ENCODE peak calls at places on chromosomes 1 and 21, in ten cellular contexts. L is cardiac muscle cell, J is A549, E is progenitor cell of endocrine pancreas, N is WTC11, Q is PC-3, I is IMR-90, Z is right lobe of liver, W is neural progenitor cell, D is NB4. U is an unnamed sample.

GRCh38 chr1:154988053-154988954 is 5.1 kb upstream of the LENEP start:
- DNase-seq in N (no peak), Z (no peak), J (no peak), E (no peak), I (no peak), L (no peak), Q (no peak), W (no peak), D (peak), U (no peak)

GRCh38 chr1:9196129-9197040 is 38.2 kb upstream of the H6PD start:
- DNase-seq in J (peak), Z (peak), Q (peak), I (peak), L (peak), N (peak), D (peak), W (peak), E (peak), U (no peak)

GRCh38 chr1:52976183-52977035 is 49.3 kb downstream of the SCP2 start:
- DNase-seq in Q (no peak), L (no peak), N (peak), Z (no peak), D (peak), E (no peak), I (no peak), W (peak), J (no peak), U (no peak)

GRCh38 chr1:229340496-229340895 is 2.4 kb downstream of the CCSAP start:
- DNase-seq in E (no peak), L (no peak), W (peak), I (no peak), Z (no peak), D (no peak), N (no peak), J (no peak), Q (no peak), U (no peak)

GRCh38 chr1:211811126-211811525 is 19.4 kb downstream of the LPGAT1 start:
- DNase-seq in Z (no peak), L (no peak), J (no peak), Q (no peak), N (no peak), W (no peak), I (no peak), E (no peak), D (no peak), U (no peak)

GRCh38 chr1:36570016-36570415 is 87.3 kb upstream of the CSF3R start:
- DNase-seq in J (no peak), D (no peak), W (no peak), N (no peak), E (no peak), L (no peak), I (no peak), Q (no peak), Z (no peak), U (no peak)

GRCh38 chr1:96559707-96560588 is 161.6 kb upstream of the PTBP2 start:
- DNase-seq in N (no peak), L (peak), W (no peak), E (no peak), Q (peak), I (peak), J (peak), Z (peak), D (peak), U (no peak)

GRCh38 chr1:17136145-17136544 is 16.9 kb upstream of the PADI2 start:
- DNase-seq in I (no peak), N (no peak), Z (no peak), L (no peak), E (no peak), J (no peak), D (no peak), W (no peak), Q (no peak), U (no peak)

GRCh38 chr21:15604424-15604823 is 125.4 kb upstream of the USP25 start:
- DNase-seq in J (peak), Z (no peak), L (peak), N (no peak), D (no peak), I (peak), E (no peak), W (no peak), Q (peak), U (no peak)

GRCh38 chr1:60374537-60374936 is 301.0 kb upstream of the C1orf87 start:
- DNase-seq in I (no peak), D (no peak), W (no peak), Q (no peak), J (no peak), L (no peak), E (no peak), Z (no peak), N (no peak), U (no peak)

GRCh38 chr1:51794260-51794659 is 84.3 kb downstream of the NRDC start:
- DNase-seq in L (no peak), J (no peak), Z (peak), Q (no peak), W (no peak), N (no peak), E (no peak), D (no peak), I (no peak), U (no peak)

GRCh38 chr1:113872219-113872934 is 865 bp upstream of the PTPN22 start:
- DNase-seq in E (no peak), D (peak), L (peak), Z (no peak), J (no peak), I (no peak), W (no peak), N (no peak), Q (no peak), U (no peak)

GRCh38 chr1:203176744-203177460 is 1.3 kb upstream of the MYBPH start:
- DNase-seq in Q (no peak), W (no peak), N (no peak), I (no peak), L (no peak), J (no peak), Z (no peak), D (no peak), E (no peak), U (no peak)

GRCh38 chr1:68229927-68230812 is 2.2 kb downstream of the WLS start:
- DNase-seq in Z (no peak), D (no peak), N (no peak), I (peak), L (peak), W (peak), J (no peak), E (peak), Q (no peak), U (no peak)

GRCh38 chr1:233127157-233127556 is 168.4 kb downstream of the PCNX2 start:
- DNase-seq in Q (no peak), W (no peak), Z (no peak), I (no peak), L (peak), J (no peak), N (no peak), D (no peak), E (no peak), U (no peak)

GRCh38 chr1:228175316-228176023 is 9.9 kb downstream of the IBA57 start:
- DNase-seq in E (no peak), L (no peak), D (no peak), Q (no peak), J (no peak), W (no peak), I (no peak), Z (no peak), N (no peak), U (no peak)

GRCh38 chr1:66542811-66543767 is 9.1 kb downstream of the SGIP1 start:
- DNase-seq in L (peak), I (peak), Q (peak), E (no peak), N (no peak), Z (peak), D (peak), W (no peak), J (peak), U (no peak)

GRCh38 chr1:205286335-205286950 is 35.1 kb downstream of the NUAK2 start:
- DNase-seq in Q (peak), N (no peak), E (no peak), W (no peak), I (peak), D (peak), J (no peak), Z (no peak), L (peak), U (no peak)

GRCh38 chr1:87197156-87197555 is 131.5 kb upstream of the LMO4 start:
- DNase-seq in Z (no peak), I (peak), D (no peak), L (peak), W (no peak), E (no peak), N (no peak), Q (no peak), J (no peak), U (no peak)

GRCh38 chr1:180208264-180208663 is 21.8 kb upstream of the LHX4 start:
- DNase-seq in Z (no peak), Q (no peak), N (no peak), E (no peak), W (no peak), I (no peak), J (no peak), D (peak), L (no peak), U (no peak)

GRCh38 chr21:16870116-16870515 is 642.7 kb upstream of the CXADR start:
- DNase-seq in E (no peak), D (no peak), Q (no peak), W (no peak), L (peak), I (peak), Z (no peak), N (no peak), J (no peak), U (no peak)

GRCh38 chr1:55981015-55981635 is 598.2 kb downstream of the PLPP3 start:
- DNase-seq in N (no peak), I (no peak), D (no peak), E (no peak), Q (no peak), W (no peak), J (no peak), Z (no peak), L (peak), U (no peak)

GRCh38 chr1:184596950-184597651 is 157.6 kb downstream of the EDEM3 start:
- DNase-seq in E (no peak), J (no peak), Z (no peak), D (no peak), I (no peak), Q (no peak), W (peak), N (no peak), L (no peak), U (no peak)

GRCh38 chr1:235047331-235047871 is 81.2 kb downstream of the TOMM20 start:
- DNase-seq in E (no peak), L (no peak), Q (no peak), W (no peak), Z (no peak), N (no peak), J (no peak), D (no peak), I (no peak), U (no peak)

GRCh38 chr21:31201548-31201947 is 142.5 kb downstream of the TIAM1 start:
- DNase-seq in Q (no peak), Z (no peak), L (peak), E (no peak), I (peak), W (no peak), D (peak), N (no peak), J (no peak), U (no peak)

GRCh38 chr1:87869563-87869962 is 540.9 kb downstream of the LMO4 start:
- DNase-seq in L (peak), Z (no peak), W (no peak), Q (peak), I (peak), N (no peak), J (peak), D (peak), E (no peak), U (no peak)

GRCh38 chr1:92277105-92277504 is 21.7 kb downstream of the GLMN start:
- DNase-seq in J (no peak), Z (no peak), L (peak), W (no peak), Q (peak), E (no peak), D (no peak), I (peak), N (no peak), U (no peak)

GRCh38 chr1:240941706-240942370 is 329.9 kb upstream of the GREM2 start:
- DNase-seq in I (no peak), Q (no peak), N (no peak), W (no peak), L (no peak), Z (no peak), E (no peak), D (no peak), J (no peak), U (peak)

GRCh38 chr21:17803536-17803935 is 15.6 kb downstream of the C21orf91 start:
- DNase-seq in E (no peak), W (no peak), J (no peak), L (peak), I (no peak), D (no peak), Z (no peak), N (no peak), Q (no peak), U (no peak)

GRCh38 chr1:82517586-82517985 is 716.9 kb downstream of the ADGRL2 start:
- DNase-seq in W (peak), D (no peak), J (no peak), Z (no peak), Q (peak), L (peak), N (peak), E (no peak), I (no peak), U (no peak)

GRCh38 chr1:2208309-2209239 is 14.0 kb upstream of the FAAP20 start:
- DNase-seq in N (no peak), I (peak), Z (peak), D (no peak), L (peak), W (no peak), Q (peak), J (peak), E (no peak), U (no peak)

GRCh38 chr1:147579532-147580199 is 38.4 kb downstream of the BCL9 start:
- DNase-seq in Z (no peak), L (peak), W (no peak), J (peak), I (peak), Q (no peak), E (peak), D (no peak), N (no peak), U (no peak)

GRCh38 chr1:164619006-164619784 is 60.2 kb downstream of the PBX1 start:
- DNase-seq in L (no peak), W (no peak), N (no peak), Q (no peak), I (no peak), E (no peak), Z (no peak), J (no peak), D (no peak), U (no peak)

GRCh38 chr1:167957710-167958109 is 20.8 kb upstream of the MPC2 start:
- DNase-seq in Z (no peak), J (no peak), D (no peak), L (no peak), N (no peak), Q (peak), E (no peak), I (peak), W (no peak), U (no peak)

GRCh38 chr1:175179837-175180590 is 12.6 kb downstream of the KIAA0040 start:
- DNase-seq in Q (peak), L (no peak), Z (no peak), D (no peak), N (no peak), I (no peak), J (no peak), W (no peak), E (no peak), U (no peak)

GRCh38 chr1:211259596-211260126 is 495 bp downstream of the RCOR3 start:
- DNase-seq in D (peak), I (no peak), Q (peak), L (peak), W (no peak), J (peak), Z (peak), E (no peak), N (no peak), U (no peak)

GRCh38 chr1:209607102-209607794 is 23.7 kb downstream of the CAMK1G start:
- DNase-seq in W (no peak), D (no peak), N (no peak), L (no peak), Z (no peak), J (peak), Q (peak), I (peak), E (no peak), U (no peak)

GRCh38 chr1:36207339-36207738 is 16.9 kb upstream of the THRAP3 start:
- DNase-seq in W (no peak), E (no peak), L (peak), J (peak), D (no peak), Q (peak), Z (peak), I (peak), N (peak), U (no peak)

GRCh38 chr1:60732977-60733401 is 349.4 kb upstream of the NFIA start:
- DNase-seq in J (no peak), I (no peak), Z (no peak), E (no peak), N (no peak), W (no peak), Q (no peak), L (no peak), D (no peak), U (no peak)

GRCh38 chr1:103527331-103527730 is 1.8 kb downstream of the RNPC3 start:
- DNase-seq in Z (no peak), W (no peak), Q (no peak), N (no peak), J (no peak), D (no peak), L (no peak), I (no peak), E (no peak), U (no peak)

GRCh38 chr1:103525114-103525606 is 339 bp upstream of the RNPC3 start:
- DNase-seq in L (peak), D (peak), W (peak), N (no peak), E (no peak), Q (peak), I (peak), J (peak), Z (no peak), U (no peak)

GRCh38 chr1:103525607-103526507 is at the start of gene RNPC3:
- DNase-seq in Q (peak), E (peak), J (peak), L (peak), W (peak), N (peak), D (peak), Z (peak), I (peak), U (peak)

GRCh38 chr1:103529746-103530145 is 4.2 kb downstream of the RNPC3 start:
- DNase-seq in Q (peak), D (peak), Z (no peak), W (peak), E (no peak), I (peak), J (no peak), N (peak), L (no peak), U (no peak)
- TF ChIP-seq CTCF in Q (no peak), D (no peak), Z (no peak), W (no peak), E (no peak), I (no peak), J (no peak), N (no peak), L (no peak), U (no peak)

GRCh38 chr21:40425981-40426380 is 421.0 kb downstream of the DSCAM start:
- DNase-seq in Z (no peak), D (no peak), I (no peak), Q (no peak), W (no peak), E (no peak), N (no peak), J (no peak), L (no peak), U (no peak)
- TF ChIP-seq CTCF in Z (no peak), D (no peak), I (no peak), Q (no peak), W (no peak), E (no peak), N (no peak), J (no peak), L (no peak), U (no peak)

DNA sequence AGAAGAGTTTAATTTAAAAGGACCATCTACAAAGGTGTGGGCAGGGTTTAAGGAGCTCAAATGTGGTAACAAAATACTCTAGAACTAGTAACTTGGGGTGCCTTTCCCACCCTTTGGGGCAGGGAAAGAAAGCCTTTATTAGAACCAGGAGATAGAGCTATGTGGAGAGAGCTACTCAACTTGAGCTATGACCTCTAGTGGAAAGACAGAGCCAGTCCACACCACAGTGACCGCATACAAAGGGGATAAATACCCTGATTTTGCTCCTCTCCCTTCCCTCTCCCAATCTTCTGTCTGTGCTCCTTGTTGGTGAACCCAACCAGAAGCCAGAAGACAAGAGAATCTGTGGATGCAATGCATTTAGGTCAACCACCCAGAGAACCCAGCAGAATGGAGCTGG is 54.4 kb upstream of the JAK1 start:
- DNase-seq in E (no peak), Z (no peak), I (peak), W (peak), J (peak), N (no peak), D (no peak), L (peak), Q (peak), U (no peak)
- TF ChIP-seq CTCF in E (peak), Z (peak), I (peak), W (peak), J (peak), N (no peak), D (peak), L (peak), Q (peak), U (no peak)

GRCh38 chr1:25889470-25889869 is 14.0 kb upstream of the PAQR7 start:
- DNase-seq in I (peak), D (no peak), E (no peak), Q (peak), J (peak), W (peak), L (no peak), N (peak), Z (no peak), U (no peak)
- TF ChIP-seq CTCF in I (peak), D (no peak), E (peak), Q (peak), J (no peak), W (peak), L (peak), N (no peak), Z (no peak), U (no peak)

DNA sequence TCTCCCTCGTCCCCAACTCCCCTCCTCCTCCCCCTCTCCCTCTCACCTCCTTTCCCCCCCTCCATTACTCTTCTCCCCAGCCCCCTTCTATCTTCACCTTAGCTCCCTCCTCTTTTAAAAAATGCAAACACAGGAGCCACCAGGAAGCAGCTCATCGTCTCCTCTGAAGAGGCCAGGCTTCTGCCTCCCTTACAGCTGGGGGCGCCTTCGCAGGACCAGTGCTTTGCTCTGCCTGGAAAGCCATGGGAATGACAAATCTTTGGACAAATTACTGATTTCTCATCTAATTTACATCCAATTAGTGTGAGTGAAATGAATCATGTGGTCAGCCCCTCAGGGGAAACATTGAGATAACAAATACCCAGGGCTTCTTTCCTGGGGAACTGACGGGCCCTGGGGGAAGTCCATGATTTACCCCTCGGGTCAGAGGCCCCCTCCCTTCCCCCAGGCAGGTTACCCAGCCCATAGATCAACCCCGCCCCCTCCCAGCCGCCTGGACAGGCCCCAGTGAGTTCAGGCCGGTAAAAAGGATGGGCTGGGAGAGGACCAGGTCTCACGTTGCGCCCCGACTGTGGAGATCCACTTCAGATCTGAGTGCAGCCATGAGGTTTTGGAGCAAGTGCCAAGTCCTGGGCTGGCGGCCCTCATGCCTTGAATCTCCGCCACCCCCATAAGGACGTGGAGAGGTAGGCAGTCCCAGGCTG is 300.9 kb downstream of the RRAGC start:
- DNase-seq in N (peak), L (no peak), Z (no peak), Q (no peak), I (no peak), E (no peak), W (peak), D (no peak), J (no peak), U (no peak)
- TF ChIP-seq CTCF in N (no peak), L (no peak), Z (no peak), Q (no peak), I (no peak), E (no peak), W (peak), D (no peak), J (no peak), U (no peak)

U was measured in D721Med.